ENCODE peak calls at places on chromosomes 4 and X, in nine cellular contexts. D is neural crest cell; L is RPMI8226; O is right cardiac atrium; V is stimulated activated naive CD4-positive, alpha-beta T cell; X is SK-MEL-5; E is H54; U is upper lobe of left lung; F is fibroblast of mammary gland. K is an unnamed sample.

GRCh38 chr4:39718366-39719323 is 20.7 kb downstream of the UBE2K start:
- DNase-seq in U (peak; percentile 80), V (no peak), D (no peak), E (no peak), L (no peak), O (no peak), F (no peak), X (no peak), K (no peak)

GRCh38 chr4:71333960-71334951 is 4.6 kb upstream of the SLC4A4 start:
- DNase-seq in X (no peak), V (no peak), O (no peak), E (no peak), U (no peak), L (no peak), F (peak; percentile 19), D (no peak), K (no peak)

GRCh38 chr4:44984083-44984482 is 257.7 kb upstream of the GNPDA2 start:
- DNase-seq in X (no peak), U (no peak), L (no peak), O (no peak), D (no peak), F (no peak), V (no peak), E (no peak), K (no peak)

GRCh38 chr4:125187621-125188176 is 127.1 kb upstream of the FAT4 start:
- DNase-seq in V (no peak), U (no peak), D (no peak), X (no peak), L (no peak), O (peak; percentile 45), E (no peak), F (peak; percentile 77), K (peak; percentile 4)

GRCh38 chrX:16838202-16839066 is 31.7 kb downstream of the RBBP7 start:
- DNase-seq in L (no peak), V (no peak), U (no peak), O (no peak), E (no peak), F (peak; percentile 81), D (no peak), X (no peak), K (peak; percentile 28)

GRCh38 chr4:41204400-41204978 is 9.9 kb downstream of the APBB2 start:
- DNase-seq in L (no peak), D (no peak), O (peak; percentile 79), E (peak; percentile 42), F (peak; percentile 68), U (no peak), X (no peak), V (no peak), K (peak; percentile 95)

GRCh38 chrX:44282753-44283152 is 60.7 kb downstream of the EFHC2 start:
- DNase-seq in D (no peak), E (no peak), V (no peak), F (no peak), L (peak; percentile 3), U (peak; percentile 12), X (no peak), O (no peak), K (no peak)

GRCh38 chr4:4941741-4942140 is 77.5 kb downstream of the CYTL1 start:
- DNase-seq in V (no peak), U (peak; percentile 11), X (no peak), L (no peak), D (no peak), E (no peak), O (no peak), F (no peak), K (peak; percentile 45)

GRCh38 chr4:107853444-107854325 is 29.0 kb downstream of the SGMS2 start:
- DNase-seq in U (no peak), X (peak; percentile 25), L (no peak), D (no peak), V (no peak), E (no peak), O (no peak), F (peak; percentile 86), K (no peak)

GRCh38 chrX:102659790-102660757 is 8.8 kb downstream of the GPRASP1 start:
- DNase-seq in O (peak; percentile 94), U (peak; percentile 89), F (peak; percentile 69), L (peak; percentile 57), V (peak; percentile 78), D (peak; percentile 60), X (no peak), E (no peak), K (peak; percentile 88)

GRCh38 chr4:139711461-139711860 is 45.8 kb downstream of the MGST2 start:
- DNase-seq in D (no peak), U (no peak), E (no peak), V (no peak), X (no peak), O (no peak), F (no peak), L (no peak), K (no peak)

GRCh38 chr4:108415389-108415788 is 205.0 kb upstream of the RPL34 start:
- DNase-seq in D (no peak), U (no peak), E (no peak), V (no peak), L (no peak), F (no peak), X (no peak), O (no peak), K (no peak)

GRCh38 chr4:63218837-63219236 is 1190.4 kb downstream of the TECRL start:
- DNase-seq in F (no peak), L (no peak), O (no peak), U (no peak), V (no peak), X (no peak), D (no peak), E (no peak), K (no peak)

GRCh38 chr4:110904435-110905050 is 281.7 kb upstream of the PITX2 start:
- DNase-seq in E (no peak), U (no peak), D (no peak), L (no peak), X (no peak), F (peak; percentile 42), O (no peak), V (no peak), K (no peak)